ENCODE peak calls at places on chromosomes 4 and X, in ten cellular contexts. M is psoas muscle; Z is HepG2; D is adipocyte; H is mesenchymal stem cell; V is uterus; F is Karpas-422; A is naive thymus-derived CD4-positive, alpha-beta T cell; B is Caco-2; L is Peyer's patch. Q is an unnamed sample.
A peak's percentile ranks its signal among the peaks of the same experiment; 100 is the strongest.

GRCh38 chrX:39196192-39197102 is 395.2 kb downstream of the MID1IP1 start:
- DNase-seq in M (no peak), Z (no peak), D (no peak), H (peak; percentile 70), V (peak; percentile 27), F (peak; percentile 55), A (no peak), B (no peak), L (peak; percentile 46), Q (no peak)

GRCh38 chrX:119790977-119791436 is 423 bp downstream of the RPL39 start:
- DNase-seq in M (no peak), Z (peak; percentile 30), D (peak; percentile 45), H (peak; percentile 47), V (peak; percentile 21), F (peak; percentile 48), A (no peak), B (peak; percentile 30), L (peak; percentile 27), Q (peak; percentile 8)

GRCh38 chr4:2848449-2848848 is 4.8 kb downstream of the ADD1 start:
- DNase-seq in M (no peak), Z (peak; percentile 36), D (no peak), H (no peak), V (no peak), F (no peak), A (no peak), B (no peak), L (no peak), Q (no peak)

GRCh38 chr4:38671594-38671943 is 7.6 kb downstream of the KLF3 start:
- DNase-seq in M (no peak), Z (no peak), D (no peak), H (no peak), V (no peak), F (no peak), A (peak; percentile 36), B (no peak), L (no peak), Q (no peak)

GRCh38 chr4:24237709-24238108 is 346.6 kb downstream of the DHX15 start:
- DNase-seq in M (no peak), Z (no peak), D (no peak), H (no peak), V (no peak), F (no peak), A (no peak), B (no peak), L (no peak), Q (no peak)

GRCh38 chrX:151984328-151984727 is 9.9 kb upstream of the GABRE start:
- DNase-seq in M (no peak), Z (peak; percentile 50), D (peak; percentile 74), H (peak; percentile 66), V (no peak), F (no peak), A (no peak), B (no peak), L (no peak), Q (no peak)

GRCh38 chr4:75985116-75985515 is 5.6 kb downstream of the SDAD1 start:
- DNase-seq in M (no peak), Z (no peak), D (peak; percentile 45), H (peak; percentile 87), V (no peak), F (no peak), A (no peak), B (no peak), L (no peak), Q (no peak)

GRCh38 chrX:107541244-107541643 is 87.1 kb upstream of the PRPS1 start:
- DNase-seq in M (no peak), Z (no peak), D (peak; percentile 21), H (peak; percentile 43), V (no peak), F (no peak), A (no peak), B (no peak), L (no peak), Q (no peak)

GRCh38 chr4:89539797-89540711 is 232.5 kb upstream of the GPRIN3 start:
- DNase-seq in M (no peak), Z (no peak), D (no peak), H (peak; percentile 62), V (no peak), F (no peak), A (no peak), B (no peak), L (no peak), Q (no peak)

GRCh38 chr4:17232575-17233253 is 279.2 kb downstream of the QDPR start:
- DNase-seq in M (no peak), Z (no peak), D (peak; percentile 78), H (peak; percentile 74), V (peak; percentile 37), F (no peak), A (no peak), B (no peak), L (no peak), Q (no peak)

GRCh38 chr4:130210871-130211270 is 1114.9 kb downstream of the C4orf33 start:
- DNase-seq in M (no peak), Z (no peak), D (peak; percentile 84), H (peak; percentile 65), V (no peak), F (no peak), A (no peak), B (no peak), L (no peak), Q (no peak)

GRCh38 chr4:89836897-89837384 is at the start of gene SNCA:
- DNase-seq in M (peak; percentile 60), Z (no peak), D (peak; percentile 87), H (peak; percentile 89), V (peak; percentile 77), F (no peak), A (peak; percentile 14), B (peak; percentile 67), L (no peak), Q (peak; percentile 21)

GRCh38 chrX:149510386-149510785 is 5.3 kb upstream of the IDS start:
- DNase-seq in M (no peak), Z (no peak), D (no peak), H (peak; percentile 36), V (no peak), F (peak; percentile 72), A (no peak), B (no peak), L (no peak), Q (no peak)

GRCh38 chr4:156223985-156224384 is 270.3 kb upstream of the CTSO start:
- DNase-seq in M (no peak), Z (no peak), D (no peak), H (no peak), V (no peak), F (no peak), A (no peak), B (no peak), L (no peak), Q (no peak)

GRCh38 chr4:39085891-39086290 is 23.9 kb downstream of the KLHL5 start:
- DNase-seq in M (no peak), Z (no peak), D (no peak), H (no peak), V (no peak), F (no peak), A (no peak), B (no peak), L (no peak), Q (no peak)

GRCh38 chrX:41921492-41922124 is 1.7 kb downstream of the CASK start:
- DNase-seq in M (no peak), Z (peak; percentile 37), D (peak; percentile 76), H (peak; percentile 61), V (no peak), F (no peak), A (no peak), B (peak; percentile 10), L (no peak), Q (no peak)

GRCh38 chr4:101400096-101400495 is 52.8 kb upstream of the PPP3CA start:
- DNase-seq in M (no peak), Z (no peak), D (peak; percentile 7), H (no peak), V (no peak), F (no peak), A (no peak), B (no peak), L (no peak), Q (no peak)

GRCh38 chr4:165208322-165208652 is 926 bp downstream of the KLHL2 start:
- DNase-seq in M (no peak), Z (no peak), D (no peak), H (no peak), V (no peak), F (peak; percentile 77), A (peak; percentile 23), B (no peak), L (no peak), Q (no peak)

GRCh38 chr4:126977306-126977705 is 655.5 kb upstream of the INTU start:
- DNase-seq in M (no peak), Z (no peak), D (peak; percentile 45), H (peak; percentile 21), V (no peak), F (no peak), A (no peak), B (no peak), L (no peak), Q (no peak)

GRCh38 chr4:188091-188490 is 63.8 kb downstream of the ZNF718 start:
- DNase-seq in M (no peak), Z (no peak), D (no peak), H (no peak), V (no peak), F (no peak), A (no peak), B (no peak), L (no peak), Q (no peak)
- H3K9me3 ChIP-seq in M (peaks cover 60% of the 10 kb centered on the region), Z (peaks cover 85% of the 10 kb centered on the region), D (peaks cover 66% of the 10 kb centered on the region), H (peaks cover 76% of the 10 kb centered on the region), V (peaks cover 4% of the 10 kb centered on the region), F (peaks cover 22% of the 10 kb centered on the region), A (peaks cover 6% of the 10 kb centered on the region), B (peaks cover 11% of the 10 kb centered on the region), L (peaks cover 36% of the 10 kb centered on the region), Q (peaks cover 35% of the 10 kb centered on the region)

DNA sequence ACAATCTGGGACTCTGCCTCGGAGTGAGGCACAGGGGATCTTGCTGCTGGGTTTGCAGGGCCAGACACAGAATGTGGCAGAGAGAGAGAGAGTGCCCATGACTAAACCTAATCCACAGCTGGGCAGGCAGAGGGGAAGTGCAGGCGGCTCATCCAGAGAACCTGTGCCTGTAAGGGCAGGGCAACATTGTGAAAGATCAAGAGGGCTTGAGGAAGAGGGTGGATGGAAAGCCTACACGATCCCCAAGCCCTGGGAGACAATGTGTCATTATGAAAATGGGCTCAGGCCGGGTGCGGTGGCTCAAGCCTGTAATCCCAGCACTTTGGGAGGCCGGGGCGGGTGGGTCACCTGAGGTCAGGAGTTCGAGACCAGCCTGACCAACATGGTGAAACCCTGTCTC is 40.6 kb upstream of the TENM3 start:
- DNase-seq in M (no peak), Z (no peak), D (no peak), H (no peak), V (no peak), F (no peak), A (no peak), B (no peak), L (no peak), Q (no peak)
- H3K9me3 ChIP-seq in M (no peaks in the 10 kb centered on the region), Z (no peaks in the 10 kb centered on the region), D (no peaks in the 10 kb centered on the region), H (no peaks in the 10 kb centered on the region), V (no peaks in the 10 kb centered on the region), F (no peaks in the 10 kb centered on the region), A (no peaks in the 10 kb centered on the region), B (no peaks in the 10 kb centered on the region), L (no peaks in the 10 kb centered on the region), Q (no peaks in the 10 kb centered on the region)

GRCh38 chrX:48975541-48975940 is 3.9 kb upstream of the KCND1 start:
- DNase-seq in M (no peak), Z (no peak), D (no peak), H (no peak), V (no peak), F (no peak), A (no peak), B (no peak), L (no peak), Q (no peak)
- H3K9me3 ChIP-seq in M (no peaks in the 10 kb centered on the region), Z (no peaks in the 10 kb centered on the region), D (no peaks in the 10 kb centered on the region), H (no peaks in the 10 kb centered on the region), V (no peaks in the 10 kb centered on the region), F (no peaks in the 10 kb centered on the region), A (no peaks in the 10 kb centered on the region), B (no peaks in the 10 kb centered on the region), L (no peaks in the 10 kb centered on the region), Q (no peaks in the 10 kb centered on the region)

GRCh38 chr4:386708-387105 is 49.1 kb downstream of the ZNF141 start:
- DNase-seq in M (no peak), Z (no peak), D (no peak), H (no peak), V (no peak), F (no peak), A (no peak), B (no peak), L (no peak), Q (no peak)
- H3K9me3 ChIP-seq in M (peaks cover 51% of the 10 kb centered on the region), Z (peaks cover 92% of the 10 kb centered on the region), D (peaks cover 93% of the 10 kb centered on the region), H (peaks cover 86% of the 10 kb centered on the region), V (peaks cover 51% of the 10 kb centered on the region), F (peaks cover 9% of the 10 kb centered on the region), A (peaks cover 23% of the 10 kb centered on the region), B (peaks cover 3% of the 10 kb centered on the region), L (peaks cover 65% of the 10 kb centered on the region), Q (peaks cover 26% of the 10 kb centered on the region)